ENCODE peak calls at places on chromosome 17, in eight cellular contexts. T is SK-N-SH, F is psoas muscle, A is cardiac muscle cell, X is epithelial cell of esophagus, K is mammary epithelial cell, P is AG04449, J is lung. V is an unnamed sample.

GRCh38 chr17:41537990-41538389 is 9.9 kb upstream of the KRT19 start:
- DNase-seq in T (no peak), F (no peak), A (peak; percentile 69), X (peak; percentile 80), K (peak; percentile 88), P (no peak), J (no peak), V (no peak)

GRCh38 chr17:51668155-51668962 is 408.0 kb downstream of the UTP18 start:
- DNase-seq in T (no peak), F (no peak), A (no peak), X (no peak), K (peak; percentile 52), P (no peak), J (no peak), V (no peak)

GRCh38 chr17:14228903-14229302 is 7.8 kb downstream of the CDRT15 start:
- DNase-seq in T (no peak), F (no peak), A (no peak), X (no peak), K (no peak), P (peak; percentile 40), J (no peak), V (no peak)

GRCh38 chr17:43562679-43563146 is 16.6 kb upstream of the ETV4 start:
- DNase-seq in T (no peak), F (no peak), A (no peak), X (no peak), K (no peak), P (no peak), J (no peak), V (no peak)

GRCh38 chr17:8057691-8058114 is 18.8 kb downstream of the ALOX15B start:
- DNase-seq in T (peak; percentile 80), F (no peak), A (peak; percentile 90), X (peak; percentile 83), K (peak; percentile 76), P (no peak), J (no peak), V (peak; percentile 67)

GRCh38 chr17:41419712-41420111 is 4.7 kb downstream of the KRT37 start:
- DNase-seq in T (no peak), F (no peak), A (no peak), X (peak; percentile 40), K (peak; percentile 42), P (no peak), J (no peak), V (no peak)

GRCh38 chr17:31688704-31689103 is 170.3 kb downstream of the COPRS start:
- DNase-seq in T (no peak), F (no peak), A (no peak), X (no peak), K (peak; percentile 48), P (no peak), J (no peak), V (no peak)

GRCh38 chr17:42674755-42675347 is 1.9 kb downstream of the PLEKHH3 start:
- DNase-seq in T (no peak), F (peak; percentile 65), A (no peak), X (no peak), K (no peak), P (no peak), J (no peak), V (no peak)

GRCh38 chr17:82160081-82160480 is 52.6 kb downstream of the CCDC57 start:
- DNase-seq in T (no peak), F (no peak), A (no peak), X (peak; percentile 78), K (peak; percentile 85), P (no peak), J (no peak), V (no peak)

GRCh38 chr17:31373150-31374082 is 18.1 kb upstream of the RAB11FIP4 start:
- DNase-seq in T (no peak), F (no peak), A (peak; percentile 81), X (peak; percentile 59), K (peak; percentile 39), P (peak; percentile 7), J (no peak), V (peak; percentile 53)

GRCh38 chr17:77303620-77304019 is 162.9 kb downstream of the SEC14L1 start:
- DNase-seq in T (no peak), F (no peak), A (peak; percentile 16), X (no peak), K (no peak), P (no peak), J (no peak), V (no peak)

GRCh38 chr17:46063239-46063638 is 64.2 kb downstream of the STH start:
- DNase-seq in T (no peak), F (no peak), A (peak; percentile 48), X (peak; percentile 94), K (peak; percentile 86), P (peak; percentile 67), J (no peak), V (no peak)

GRCh38 chr17:50003916-50004315 is 8.9 kb upstream of the DLX3 start:
- DNase-seq in T (no peak), F (no peak), A (no peak), X (peak; percentile 70), K (no peak), P (no peak), J (no peak), V (no peak)

GRCh38 chr17:29573558-29573870 is 5.0 kb downstream of the TP53I13 start:
- DNase-seq in T (no peak), F (no peak), A (no peak), X (no peak), K (no peak), P (no peak), J (no peak), V (no peak)

GRCh38 chr17:53722407-53722806 is 100.3 kb upstream of the KIF2B start:
- DNase-seq in T (no peak), F (no peak), A (peak; percentile 98), X (peak; percentile 86), K (peak; percentile 98), P (peak; percentile 96), J (no peak), V (peak; percentile 100)

GRCh38 chr17:65328567-65328966 is 191.4 kb downstream of the RGS9 start:
- DNase-seq in T (no peak), F (no peak), A (no peak), X (no peak), K (no peak), P (no peak), J (no peak), V (no peak)

DNA sequence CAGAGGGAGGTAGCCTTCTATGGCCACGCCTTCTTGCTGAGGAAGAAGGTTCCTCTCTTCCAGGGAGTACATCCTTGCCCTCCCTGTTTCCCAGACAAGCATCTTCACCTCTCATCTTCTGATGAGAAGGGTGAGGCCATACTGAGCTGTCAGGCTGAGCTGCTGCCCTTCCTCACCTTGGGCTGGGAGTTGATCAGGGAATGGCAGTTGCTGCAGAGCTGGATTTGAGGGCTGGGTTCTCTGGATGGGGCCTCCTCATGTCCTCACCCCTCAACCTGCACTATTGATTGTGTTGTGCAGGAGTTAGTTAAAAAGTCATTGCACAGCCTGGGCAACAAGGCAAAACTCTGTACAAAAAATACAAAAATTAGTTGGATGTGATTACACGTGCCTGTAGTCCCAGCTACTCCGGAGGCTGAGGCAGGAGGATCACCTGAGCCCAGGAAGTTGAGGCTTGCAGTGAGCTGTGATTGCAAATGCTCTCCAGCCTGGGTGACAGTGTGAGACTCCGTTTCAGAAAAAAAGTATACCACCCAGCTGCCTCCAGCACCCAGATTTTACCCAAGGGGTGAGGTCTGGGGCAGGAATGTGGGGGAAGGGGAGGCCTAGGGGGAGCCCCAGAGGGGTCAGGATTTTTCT is 2.0 kb downstream of the ERBB2 start:
- DNase-seq in T (no peak), F (no peak), A (no peak), X (peak; percentile 28), K (no peak), P (no peak), J (no peak), V (no peak)
- H3K4me3 ChIP-seq in T (no peak overlapping the region), F (peak overlapping the region; percentile 94), A (peak overlapping the region; percentile 66), X (peak overlapping the region; percentile 72), K (no peak overlapping the region), P (peak overlapping the region; percentile 78), J (no peak overlapping the region), V (no peak overlapping the region)

DNA sequence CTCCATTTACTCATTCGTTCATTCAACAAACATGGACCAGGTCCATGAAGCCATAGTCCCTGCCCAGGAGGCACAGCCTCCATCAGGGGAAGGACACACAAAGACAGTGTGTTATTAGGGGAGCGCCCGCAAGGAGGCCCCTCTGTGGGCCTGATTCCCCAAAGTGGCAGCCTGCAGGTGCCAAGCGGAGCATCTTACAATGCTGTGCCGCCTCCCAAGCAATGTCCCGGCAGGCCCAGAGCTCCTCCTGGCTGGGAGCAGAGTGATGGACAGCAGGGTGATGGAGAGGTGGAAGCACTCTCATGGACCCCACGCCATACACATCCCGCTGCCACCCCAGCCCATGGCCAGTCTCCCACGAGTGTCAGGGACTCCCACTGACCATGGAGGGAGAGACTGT is 25.8 kb downstream of the TRPV1 start:
- DNase-seq in T (no peak), F (no peak), A (no peak), X (no peak), K (no peak), P (no peak), J (no peak), V (no peak)
- TF ChIP-seq CTCF in T (no peak), F (no peak), A (no peak), X (no peak), K (no peak), P (no peak), J (no peak), V (no peak)

GRCh38 chr17:9998060-9998459 is 93.0 kb upstream of the RCVRN start:
- DNase-seq in T (no peak), F (no peak), A (no peak), X (no peak), K (no peak), P (no peak), J (no peak), V (no peak)
- H3K4me3 ChIP-seq in T (no peak overlapping the region), F (no peak overlapping the region), A (no peak overlapping the region), X (no peak overlapping the region), K (no peak overlapping the region), P (no peak overlapping the region), J (no peak overlapping the region), V (no peak overlapping the region)

DNA sequence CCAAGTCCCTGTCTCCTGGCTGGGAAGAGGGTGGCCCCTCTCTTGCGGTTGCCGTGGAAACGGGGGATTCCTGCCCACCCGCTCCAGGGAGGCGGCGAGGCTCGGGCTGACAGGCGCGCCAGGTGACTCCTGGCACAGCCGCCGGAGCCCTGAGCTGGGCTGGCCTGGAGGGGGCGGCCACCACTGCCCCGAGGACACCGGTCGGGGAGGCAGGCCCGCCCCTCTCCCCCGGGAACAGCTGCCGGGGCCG is 71.3 kb downstream of the ABR start:
- DNase-seq in T (no peak), F (no peak), A (no peak), X (no peak), K (peak; percentile 32), P (no peak), J (no peak), V (no peak)
- TF ChIP-seq CTCF in T (no peak), F (no peak), A (no peak), X (no peak), K (no peak), P (no peak), J (no peak), V (no peak)

V was measured in astrocyte of the cerebellum.